ENCODE peak calls at places on chromosomes 2 and 18, in six cellular contexts. A, L, C, I, X and W are unnamed samples.

GRCh38 chr2:26768759-26769500 is 4.8 kb downstream of the SLC35F6 start:
- DNase-seq in A (peak; percentile 43), X (no peak), L (no peak), I (no peak), C (no peak), W (no peak)

GRCh38 chr18:31679133-31679731 is 5.1 kb downstream of the B4GALT6 start:
- DNase-seq in C (no peak), A (no peak), I (no peak), L (no peak), X (no peak), W (no peak)

GRCh38 chr2:25566694-25567093 is 106.7 kb downstream of the DTNB start:
- DNase-seq in C (no peak), A (no peak), L (peak; percentile 23), I (peak; percentile 15), X (no peak), W (no peak)

GRCh38 chr2:127043367-127044164 is 63.4 kb downstream of the BIN1 start:
- DNase-seq in I (no peak), A (no peak), C (no peak), L (no peak), X (no peak), W (no peak)

GRCh38 chr2:120442923-120443571 is 97.1 kb downstream of the INHBB start:
- DNase-seq in L (peak; percentile 4), I (no peak), A (peak; percentile 89), X (peak; percentile 83), C (no peak), W (no peak)

GRCh38 chr18:48792611-48793368 is 158.0 kb downstream of the SMAD7 start:
- DNase-seq in L (no peak), I (no peak), A (no peak), X (no peak), C (no peak), W (no peak)

GRCh38 chr2:43609304-43609883 is 13.6 kb upstream of the THADA start:
- DNase-seq in X (peak; percentile 21), L (no peak), I (peak; percentile 82), A (peak; percentile 47), C (peak; percentile 61), W (peak; percentile 83)

GRCh38 chr18:78238404-78239089 is 741.1 kb upstream of the SALL3 start:
- DNase-seq in C (peak; percentile 7), I (no peak), L (no peak), A (no peak), X (no peak), W (no peak)

GRCh38 chr2:38690499-38691420 is 24.8 kb downstream of the GALM start:
- DNase-seq in L (no peak), A (peak; percentile 45), X (no peak), C (no peak), I (peak; percentile 90), W (no peak)

GRCh38 chr2:109164739-109165221 is 35.8 kb downstream of the SH3RF3 start:
- DNase-seq in C (no peak), I (peak; percentile 64), X (no peak), A (peak; percentile 22), L (no peak), W (no peak)

GRCh38 chr2:28394331-28394877 is 1.7 kb downstream of the FOSL2 start:
- DNase-seq in X (no peak), L (no peak), C (no peak), A (peak; percentile 74), I (peak; percentile 63), W (no peak)

GRCh38 chr18:38575023-38575422 is 1009.4 kb upstream of the CELF4 start:
- DNase-seq in C (no peak), X (no peak), A (no peak), I (no peak), L (no peak), W (no peak)